ENCODE peak calls at places on chromosomes 11 and 22, in ten cellular contexts. J is esophagus squamous epithelium; U is AG09309; V is HCEC 1CT; K is progenitor cell of endocrine pancreas; R is stimulated activated CD4-positive, alpha-beta T cell treated with anti-CD3 and anti-CD28 coated beads, Interleukin-1b, Interleukin-23, amount 100 ng/mL, for 1 hour; E is nephron progenitor cell; P is CD4-positive, CD25-positive, alpha-beta regulatory T cell; F is central memory CD4-positive, alpha-beta T cell; X is mesenteric fat pad. D is an unnamed sample.

GRCh38 chr22:33062402-33062801 is 4.2 kb upstream of the SYN3 start:
- DNase-seq in K (no peak), V (no peak), J (no peak), X (no peak), P (no peak), F (no peak), U (no peak), E (no peak), R (no peak), D (no peak)

GRCh38 chr11:76380161-76380976 is 563 bp downstream of the THAP12 start:
- DNase-seq in V (peak; percentile 12), X (peak; percentile 91), U (no peak), P (no peak), K (no peak), J (no peak), E (no peak), R (peak; percentile 24), F (peak; percentile 36), D (no peak)

GRCh38 chr11:90120191-90120590 is 14.3 kb upstream of the NAALAD2 start:
- DNase-seq in K (no peak), E (no peak), R (no peak), X (no peak), F (no peak), V (no peak), U (no peak), J (no peak), P (no peak), D (no peak)

GRCh38 chr11:78138694-78139421 is 568 bp downstream of the ALG8 start:
- DNase-seq in E (peak; percentile 10), K (no peak), F (no peak), J (no peak), U (no peak), X (peak; percentile 45), V (peak; percentile 23), P (no peak), R (peak; percentile 12), D (no peak)

GRCh38 chr11:110131386-110132123 is 38.4 kb downstream of the ZC3H12C start:
- DNase-seq in E (no peak), K (no peak), X (no peak), P (no peak), U (no peak), V (no peak), R (no peak), F (no peak), J (no peak), D (no peak)

GRCh38 chr11:96199563-96200025 is 143.4 kb downstream of the MAML2 start:
- DNase-seq in U (peak; percentile 60), E (no peak), X (no peak), K (no peak), R (no peak), P (peak; percentile 5), J (no peak), V (peak; percentile 35), F (peak; percentile 67), D (peak; percentile 49)

GRCh38 chr11:44950625-44951472 is at the start of gene TP53I11:
- DNase-seq in E (peak; percentile 83), J (no peak), K (peak; percentile 67), U (no peak), X (peak; percentile 96), P (peak; percentile 31), R (peak; percentile 42), V (peak; percentile 68), F (peak; percentile 45), D (no peak)

GRCh38 chr11:116691779-116692178 is 81.0 kb downstream of the BUD13 start:
- DNase-seq in X (peak; percentile 89), J (no peak), P (peak; percentile 16), V (peak; percentile 13), K (peak; percentile 55), F (peak; percentile 24), E (peak; percentile 74), R (peak; percentile 35), U (no peak), D (no peak)

GRCh38 chr11:117202386-117203068 is 3.4 kb downstream of the TAGLN start:
- DNase-seq in V (no peak), F (no peak), P (no peak), J (no peak), E (no peak), X (no peak), U (no peak), K (no peak), R (no peak), D (no peak)

GRCh38 chr11:9565822-9566560 is 7.5 kb upstream of the WEE1 start:
- DNase-seq in R (no peak), E (no peak), U (peak; percentile 100), K (no peak), J (no peak), F (peak; percentile 42), X (no peak), V (peak; percentile 100), P (peak; percentile 33), D (peak; percentile 100)

GRCh38 chr11:73257342-73258103 is 14.6 kb upstream of the P2RY6 start:
- DNase-seq in J (no peak), V (peak; percentile 93), X (peak; percentile 89), P (no peak), F (no peak), R (no peak), U (peak; percentile 89), K (no peak), E (peak; percentile 36), D (peak; percentile 95)

GRCh38 chr11:78202733-78203167 is 14.0 kb downstream of the USP35 start:
- DNase-seq in K (no peak), F (peak; percentile 87), X (no peak), J (no peak), R (no peak), U (no peak), E (no peak), V (no peak), P (peak; percentile 51), D (no peak)

GRCh38 chr11:12721816-12722604 is 47.8 kb downstream of the TEAD1 start:
- DNase-seq in K (no peak), X (no peak), J (no peak), E (no peak), U (no peak), F (no peak), R (no peak), P (no peak), V (no peak), D (no peak)

GRCh38 chr11:113615098-113615497 is 91.0 kb downstream of the TMPRSS5 start:
- DNase-seq in E (no peak), F (no peak), U (no peak), V (no peak), R (no peak), K (no peak), J (no peak), P (no peak), X (no peak), D (no peak)

GRCh38 chr11:32830796-32831195 is 1.1 kb downstream of the PRRG4 start:
- DNase-seq in U (no peak), K (no peak), V (no peak), F (no peak), X (no peak), P (no peak), R (no peak), J (no peak), E (no peak), D (no peak)

GRCh38 chr22:29690481-29690880 is 29.3 kb upstream of the CABP7 start:
- DNase-seq in J (no peak), K (no peak), X (no peak), P (no peak), F (no peak), U (no peak), E (no peak), V (no peak), R (no peak), D (no peak)

GRCh38 chr22:38177926-38178604 is 3.6 kb downstream of the PLA2G6 start:
- DNase-seq in K (no peak), R (no peak), E (no peak), P (no peak), F (no peak), U (peak; percentile 75), X (no peak), J (no peak), V (peak; percentile 87), D (no peak)

GRCh38 chr11:70668204-70669202 is 270.2 kb downstream of the CTTN start:
- DNase-seq in E (no peak), U (no peak), J (no peak), K (no peak), R (no peak), P (no peak), X (no peak), V (no peak), F (no peak), D (peak; percentile 8)

GRCh38 chr11:126645206-126645605 is 289.7 kb downstream of the ST3GAL4 start:
- DNase-seq in X (no peak), J (no peak), K (no peak), E (no peak), U (no peak), V (no peak), F (no peak), P (no peak), R (no peak), D (peak; percentile 52)

GRCh38 chr11:911031-911889 is 650 bp upstream of the CHID1 start:
- DNase-seq in P (no peak), J (no peak), U (no peak), F (no peak), R (no peak), E (peak; percentile 69), X (no peak), V (peak; percentile 52), K (peak; percentile 44), D (no peak)

GRCh38 chr11:78510597-78510996 is 64.1 kb downstream of the NARS2 start:
- DNase-seq in K (no peak), P (no peak), U (no peak), X (no peak), R (no peak), F (no peak), E (no peak), V (no peak), J (no peak), D (no peak)

GRCh38 chr11:124724854-124725718 is 14.7 kb upstream of the NRGN start:
- DNase-seq in J (no peak), F (no peak), U (no peak), X (no peak), P (no peak), R (no peak), E (no peak), V (no peak), K (no peak), D (no peak)

GRCh38 chr11:92830382-92831148 is 138.9 kb upstream of the MTNR1B start:
- DNase-seq in K (no peak), E (no peak), P (no peak), J (no peak), R (no peak), V (no peak), U (no peak), F (no peak), X (no peak), D (no peak)

GRCh38 chr11:122202951-122203456 is 87.0 kb upstream of the BLID start:
- DNase-seq in V (peak; percentile 69), X (peak; percentile 92), K (peak; percentile 61), U (peak; percentile 41), E (peak; percentile 79), F (no peak), R (no peak), P (no peak), J (no peak), D (no peak)

GRCh38 chr11:13216019-13217006 is 61.3 kb upstream of the BMAL1 start:
- DNase-seq in K (no peak), U (peak; percentile 90), P (no peak), V (peak; percentile 99), E (no peak), F (no peak), J (no peak), R (no peak), X (no peak), D (peak; percentile 74)

GRCh38 chr11:77560605-77561004 is 29.1 kb upstream of the AQP11 start:
- DNase-seq in J (no peak), X (no peak), V (peak; percentile 77), R (no peak), P (no peak), K (no peak), U (no peak), E (no peak), F (no peak), D (no peak)

GRCh38 chr22:39299829-39300178 is 19.6 kb downstream of the RPL3 start:
- DNase-seq in V (no peak), E (no peak), F (no peak), X (no peak), J (no peak), P (no peak), U (no peak), K (no peak), R (no peak), D (no peak)

GRCh38 chr22:45397806-45398205 is 15.6 kb downstream of the SMC1B start:
- DNase-seq in V (no peak), X (no peak), U (no peak), R (no peak), P (no peak), E (no peak), F (no peak), K (no peak), J (no peak), D (no peak)